ENCODE peak calls at places on chromosomes 5 and 9, in nine cellular contexts. K is AG09309; G is CD4-positive, alpha-beta T cell; N is GM13976; E is aorta; B is kidney tubule cell; L is cardiac fibroblast; W is ecto neural progenitor cell; F is epithelial cell of esophagus. S is an unnamed sample.

GRCh38 chr9:91378695-91379127 is 17.0 kb upstream of the AUH start:
- DNase-seq in K (peak; percentile 67), G (no peak), N (no peak), E (no peak), B (no peak), L (peak; percentile 48), W (no peak), F (no peak), S (no peak)

GRCh38 chr5:80982093-80982492 is 21.9 kb downstream of the RASGRF2 start:
- DNase-seq in K (no peak), G (no peak), N (no peak), E (no peak), B (no peak), L (no peak), W (no peak), F (no peak), S (no peak)

GRCh38 chr5:65261499-65261898 is 220.2 kb downstream of the ADAMTS6 start:
- DNase-seq in K (no peak), G (no peak), N (no peak), E (no peak), B (peak; percentile 6), L (peak; percentile 53), W (no peak), F (no peak), S (no peak)

GRCh38 chr9:12191630-12192029 is 501.6 kb upstream of the TYRP1 start:
- DNase-seq in K (no peak), G (no peak), N (no peak), E (no peak), B (no peak), L (no peak), W (no peak), F (no peak), S (no peak)

GRCh38 chr5:39584921-39585320 is 160.1 kb upstream of the DAB2 start:
- DNase-seq in K (no peak), G (no peak), N (no peak), E (no peak), B (peak; percentile 6), L (peak; percentile 52), W (no peak), F (no peak), S (no peak)

GRCh38 chr9:126491256-126491879 is 122.4 kb upstream of the LMX1B start:
- DNase-seq in K (no peak), G (peak; percentile 44), N (peak; percentile 77), E (peak; percentile 15), B (peak; percentile 66), L (peak; percentile 81), W (no peak), F (peak; percentile 73), S (peak; percentile 36)

GRCh38 chr5:83368317-83368716 is 103.2 kb upstream of the VCAN start:
- DNase-seq in K (peak; percentile 80), G (no peak), N (no peak), E (no peak), B (peak; percentile 17), L (peak; percentile 87), W (no peak), F (peak; percentile 81), S (no peak)

GRCh38 chr9:86912210-86912609 is 35.1 kb downstream of the GAS1 start:
- DNase-seq in K (no peak), G (no peak), N (no peak), E (no peak), B (no peak), L (no peak), W (no peak), F (peak; percentile 41), S (no peak)

GRCh38 chr9:85483214-85483613 is 258.5 kb downstream of the AGTPBP1 start:
- DNase-seq in K (no peak), G (no peak), N (no peak), E (no peak), B (peak; percentile 12), L (no peak), W (no peak), F (peak; percentile 4), S (no peak)

GRCh38 chr5:109844695-109845094 is 155.0 kb downstream of the MAN2A1 start:
- DNase-seq in K (no peak), G (no peak), N (no peak), E (no peak), B (no peak), L (peak; percentile 67), W (no peak), F (peak; percentile 49), S (no peak)

GRCh38 chr5:154296525-154297159 is 106.1 kb downstream of the GALNT10 start:
- DNase-seq in K (no peak), G (no peak), N (no peak), E (no peak), B (peak; percentile 40), L (no peak), W (peak; percentile 11), F (peak; percentile 91), S (no peak)

GRCh38 chr5:132498152-132498551 is 7.6 kb upstream of the IRF1 start:
- DNase-seq in K (no peak), G (no peak), N (no peak), E (peak; percentile 90), B (peak; percentile 96), L (peak; percentile 75), W (peak; percentile 35), F (peak; percentile 84), S (no peak)

GRCh38 chr5:169745441-169746146 is 108.5 kb downstream of the DOCK2 start:
- DNase-seq in K (peak; percentile 67), G (no peak), N (no peak), E (no peak), B (peak; percentile 85), L (peak; percentile 47), W (no peak), F (peak; percentile 88), S (no peak)

GRCh38 chr9:124660341-124660801 is 110.7 kb downstream of the NR6A1 start:
- DNase-seq in K (no peak), G (no peak), N (peak; percentile 15), E (no peak), B (peak; percentile 87), L (peak; percentile 78), W (peak; percentile 63), F (peak; percentile 36), S (no peak)

GRCh38 chr9:28692012-28692411 is 1118.7 kb upstream of the C9orf72 start:
- DNase-seq in K (no peak), G (no peak), N (no peak), E (no peak), B (no peak), L (no peak), W (no peak), F (no peak), S (no peak)

GRCh38 chr5:98108497-98108896 is 665.0 kb upstream of the RGMB start:
- DNase-seq in K (peak; percentile 79), G (no peak), N (no peak), E (no peak), B (peak; percentile 23), L (peak; percentile 98), W (no peak), F (peak; percentile 83), S (no peak)

GRCh38 chr5:126028336-126028735 is 394.9 kb upstream of the GRAMD2B start:
- DNase-seq in K (no peak), G (no peak), N (no peak), E (no peak), B (no peak), L (peak; percentile 36), W (no peak), F (no peak), S (no peak)

GRCh38 chr5:137566118-137566541 is 67.0 kb upstream of the SPOCK1 start:
- DNase-seq in K (no peak), G (no peak), N (no peak), E (no peak), B (no peak), L (no peak), W (no peak), F (no peak), S (no peak)

GRCh38 chr5:34564706-34565235 is 91.4 kb upstream of the RAI14 start:
- DNase-seq in K (no peak), G (no peak), N (no peak), E (peak; percentile 77), B (peak; percentile 50), L (peak; percentile 85), W (no peak), F (no peak), S (no peak)

S was measured in T follicular helper cell.